ENCODE peak calls at places on chromosomes 16 and 17, in seven cellular contexts. W is Calu3, N is brain microvascular endothelial cell, C is GF-D8, S is psoas muscle, X is retina, B is activated gamma-delta T cell treated with Interleukin-2 at 50 U/mL for 16 hours. T is an unnamed sample.

GRCh38 chr17:82830249-82830661 is 9.6 kb downstream of the ZNF750 start:
- DNase-seq in C (no peak), S (peak; percentile 86), X (no peak), B (no peak), N (no peak), W (no peak), T (no peak)

GRCh38 chr16:1731073-1731472 is 25.1 kb downstream of the MAPK8IP3 start:
- DNase-seq in B (no peak), X (no peak), N (no peak), C (no peak), S (no peak), W (no peak), T (no peak)

GRCh38 chr16:81499576-81500380 is 55.2 kb downstream of the CMIP start:
- DNase-seq in B (no peak), W (no peak), C (no peak), N (no peak), X (no peak), S (peak; percentile 42), T (no peak)

GRCh38 chr17:3003401-3004149 is 59.8 kb downstream of the OR1D5 start:
- DNase-seq in S (peak; percentile 47), W (no peak), B (no peak), X (peak; percentile 59), N (no peak), C (peak; percentile 53), T (no peak)

GRCh38 chr16:78589331-78589730 is 489.9 kb downstream of the WWOX start:
- DNase-seq in B (no peak), X (no peak), W (no peak), C (no peak), N (no peak), S (no peak), T (no peak)

GRCh38 chr17:40266882-40267281 is 20.8 kb upstream of the CDC6 start:
- DNase-seq in C (no peak), W (no peak), B (no peak), S (no peak), N (no peak), X (no peak), T (no peak)

GRCh38 chr17:27545562-27546229 is 85.3 kb upstream of the LGALS9 start:
- DNase-seq in C (no peak), N (no peak), B (no peak), X (no peak), S (no peak), W (no peak), T (peak; percentile 65)

GRCh38 chr17:79201536-79202227 is 127.1 kb downstream of the ENGASE start:
- DNase-seq in W (no peak), N (peak; percentile 23), C (no peak), S (no peak), X (no peak), B (no peak), T (no peak)

GRCh38 chr17:75628425-75628824 is 4.8 kb upstream of the SMIM5 start:
- DNase-seq in C (no peak), N (no peak), X (no peak), W (no peak), S (no peak), B (no peak), T (no peak)

GRCh38 chr17:39606434-39607056 is 1.2 kb downstream of the NEUROD2 start:
- DNase-seq in N (no peak), B (no peak), C (no peak), X (no peak), W (peak; percentile 100), S (no peak), T (no peak)

GRCh38 chr17:78020717-78021108 is 62.2 kb downstream of the TNRC6C start:
- DNase-seq in X (no peak), C (no peak), B (no peak), N (no peak), W (no peak), S (no peak), T (no peak)